ENCODE peak calls at places on chromosomes 11 and 22, in four cellular contexts. Z, Q, A and S are unnamed samples.

GRCh38 chr22:18085188-18085587 is 7.4 kb downstream of the PEX26 start:
- DNase-seq in A (no peak), Q (no peak), Z (no peak), S (no peak)

GRCh38 chr22:49925525-49926128 is 7.2 kb downstream of the CRELD2 start:
- DNase-seq in A (no peak), Z (no peak), Q (no peak), S (no peak)

GRCh38 chr11:133243832-133244231 is 288.5 kb downstream of the OPCML start:
- DNase-seq in A (no peak), Q (no peak), Z (peak), S (no peak)

GRCh38 chr11:47980093-47980906 is at the start of gene PTPRJ:
- DNase-seq in Z (peak), A (no peak), Q (peak), S (peak)

GRCh38 chr22:49934144-49934890 is 15.9 kb downstream of the CRELD2 start:
- DNase-seq in A (no peak), Q (no peak), Z (no peak), S (peak)

GRCh38 chr11:31237819-31238771 is 131.4 kb downstream of the DCDC1 start:
- DNase-seq in Z (peak), A (no peak), Q (no peak), S (no peak)

GRCh38 chr11:126430581-126431320 is 75.3 kb downstream of the ST3GAL4 start:
- DNase-seq in Q (no peak), Z (no peak), A (no peak), S (no peak)

GRCh38 chr22:20430641-20431519 is 6.7 kb downstream of the SCARF2 start:
- DNase-seq in A (peak), Z (peak), Q (peak), S (peak)

GRCh38 chr11:117444256-117445096 is 116.8 kb downstream of the CEP164 start:
- DNase-seq in A (no peak), Z (no peak), Q (no peak), S (no peak)

GRCh38 chr22:43376765-43377485 is 33.8 kb upstream of the SCUBE1 start:
- DNase-seq in Z (no peak), A (no peak), Q (no peak), S (peak)

GRCh38 chr11:70541176-70541575 is 142.8 kb downstream of the CTTN start:
- DNase-seq in A (no peak), Z (no peak), Q (no peak), S (no peak)

GRCh38 chr11:121464352-121464946 is 11.7 kb upstream of the SORL1-AS1 start:
- DNase-seq in Z (peak), A (peak), Q (peak), S (peak)

GRCh38 chr11:126355324-126355925 is at the start of gene ST3GAL4:
- DNase-seq in Z (peak), Q (peak), A (no peak), S (no peak)

GRCh38 chr22:19040581-19041402 is 81.4 kb downstream of the DGCR2 start:
- DNase-seq in A (no peak), Z (no peak), Q (no peak), S (no peak)

GRCh38 chr11:65502274-65502851 is 3.5 kb downstream of the MALAT1 start:
- DNase-seq in Q (peak), A (no peak), Z (no peak), S (peak)

GRCh38 chr11:124943242-124943641 is 7.4 kb upstream of the HEPACAM start:
- DNase-seq in Q (no peak), Z (no peak), A (no peak), S (no peak)

GRCh38 chr22:49046546-49047305 is 780.9 kb downstream of the BRD1 start:
- DNase-seq in Z (peak), A (peak), Q (no peak), S (no peak)

GRCh38 chr11:19258651-19259230 is 18.0 kb upstream of the E2F8 start:
- DNase-seq in Z (no peak), Q (no peak), A (no peak), S (no peak)

GRCh38 chr11:19253817-19254216 is 13.1 kb upstream of the E2F8 start:
- DNase-seq in Z (no peak), Q (no peak), A (no peak), S (no peak)

GRCh38 chr11:19263333-19263732 is 22.6 kb upstream of the E2F8 start:
- DNase-seq in Z (no peak), Q (no peak), A (no peak), S (no peak)

DNA sequence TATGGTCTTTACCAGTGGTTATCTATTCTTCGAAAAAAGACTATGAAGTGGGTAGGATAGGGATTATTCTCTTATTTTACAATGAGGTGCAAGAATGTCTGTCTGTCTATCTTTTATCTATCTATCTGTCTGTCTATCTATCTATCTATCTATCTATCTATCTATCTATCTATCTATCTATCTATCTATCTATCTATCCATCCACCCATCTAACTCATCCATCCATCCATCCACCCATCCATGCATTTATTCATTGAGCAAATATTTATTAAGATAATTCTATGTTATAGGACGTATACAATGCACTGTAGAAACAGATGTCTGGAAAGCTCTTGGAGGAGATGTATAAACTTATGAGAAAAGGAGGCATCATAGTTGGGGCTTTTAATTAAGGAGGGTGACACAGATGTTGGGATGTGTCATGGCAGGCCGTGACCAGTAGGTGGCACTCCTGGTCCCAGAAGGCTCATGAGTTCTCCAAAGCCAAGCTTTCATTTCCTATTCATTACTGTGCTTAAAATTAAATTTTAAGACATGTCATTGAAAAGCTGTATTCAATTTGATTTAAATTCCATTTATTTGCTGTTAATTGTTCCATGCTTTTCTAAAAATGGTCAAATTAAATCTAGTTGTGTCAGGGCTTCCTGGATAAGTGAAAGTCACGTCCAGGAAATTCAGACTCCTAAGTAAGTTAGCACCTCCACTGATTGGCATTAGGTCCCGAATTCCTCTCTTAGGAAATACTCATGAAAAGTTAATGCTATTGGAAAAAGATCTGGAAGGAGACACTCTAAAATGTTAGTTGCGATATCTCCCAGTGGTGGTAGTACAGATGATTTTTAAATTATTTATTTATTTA is 19.0 kb upstream of the E2F8 start:
- DNase-seq in Q (peak), A (peak), Z (peak), S (peak)
- H2AFZ ChIP-seq in Q (no peak), A (peak), Z (no peak), S (no peak)

GRCh38 chr22:32409977-32410376 is 2.1 kb downstream of the RTCB start:
- DNase-seq in Z (no peak), Q (no peak), A (no peak), S (no peak)
- H3K9ac ChIP-seq in Z (no peak), Q (no peak), A (no peak), S (no peak)

GRCh38 chr11:86623736-86624135 is 48.7 kb downstream of the ME3 start:
- DNase-seq in Q (no peak), A (no peak), Z (no peak), S (no peak)
- H3K27ac ChIP-seq in Q (no peak), A (no peak), Z (no peak), S (peak)

DNA sequence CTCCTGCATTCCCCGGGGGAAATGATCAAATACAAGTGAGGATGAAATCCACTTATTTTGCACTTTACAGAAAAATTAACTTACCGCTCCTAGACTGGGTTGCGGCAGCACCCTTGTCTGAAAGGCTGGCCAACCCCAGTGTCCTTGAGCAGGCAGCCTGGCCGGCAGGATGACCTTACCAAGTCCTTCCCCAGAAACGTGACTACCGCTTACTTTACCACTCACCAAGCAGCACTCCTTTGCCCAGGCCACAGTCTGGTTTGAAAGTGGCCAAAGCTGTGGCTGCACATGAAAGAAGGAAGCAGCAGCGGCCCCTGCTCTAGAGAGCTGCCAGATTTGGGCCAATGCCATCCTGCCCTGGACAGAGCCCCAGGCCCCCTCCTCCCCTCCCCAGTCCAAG is 20.3 kb downstream of the MYH9 start:
- DNase-seq in Z (no peak), Q (no peak), A (no peak), S (no peak)
- H2AFZ ChIP-seq in Z (no peak), Q (no peak), A (no peak), S (no peak)

GRCh38 chr11:110376711-110377324 is 52.9 kb upstream of the FDX1 start:
- DNase-seq in Q (peak), Z (peak), A (peak), S (peak)

GRCh38 chr11:110367571-110367970 is 62.2 kb upstream of the FDX1 start:
- DNase-seq in A (no peak), Q (peak), Z (no peak), S (no peak)

GRCh38 chr11:110377451-110377850 is 52.3 kb upstream of the FDX1 start:
- DNase-seq in A (no peak), Q (no peak), Z (no peak), S (no peak)

GRCh38 chr11:110374921-110375320 is 54.8 kb upstream of the FDX1 start:
- DNase-seq in A (no peak), Q (no peak), Z (no peak), S (no peak)

DNA sequence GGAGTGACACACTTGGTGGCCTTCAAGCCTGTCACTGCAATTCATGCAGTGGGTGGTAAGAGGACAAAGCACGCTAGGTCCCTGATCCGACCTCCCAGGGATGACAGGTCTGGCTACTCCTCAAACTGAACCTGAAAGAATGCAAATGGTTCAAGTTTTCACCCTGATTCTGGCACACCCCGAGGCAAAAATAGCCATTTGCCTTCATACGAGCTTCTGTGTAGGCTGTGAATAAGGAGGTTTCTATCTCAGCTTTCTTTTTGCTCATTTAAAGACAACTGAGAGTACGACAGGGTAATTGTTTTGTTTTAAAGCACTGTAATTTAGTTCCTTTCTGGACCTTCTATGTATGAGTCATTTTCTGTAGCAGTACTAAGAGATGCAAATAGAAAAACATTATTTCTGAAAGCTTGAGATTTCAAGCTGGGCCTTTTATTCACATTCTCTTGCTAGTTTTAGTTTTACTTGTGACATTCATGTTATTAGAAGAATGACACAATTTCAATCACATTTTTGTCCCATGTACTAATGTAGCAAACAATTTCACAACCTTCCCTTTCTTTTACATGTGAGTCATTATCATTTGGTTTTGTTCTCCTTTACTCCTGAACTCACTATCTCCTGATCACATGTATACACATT is 56.6 kb upstream of the FDX1 start:
- DNase-seq in Z (no peak), Q (peak), A (no peak), S (peak)
- H3K9ac ChIP-seq in Z (no peak), Q (no peak), A (no peak), S (peak)

GRCh38 chr11:108958446-108959123 is 293.7 kb downstream of the DDX10 start:
- DNase-seq in Q (peak), Z (no peak), A (no peak), S (peak)
- H3K27ac ChIP-seq in Q (peak), Z (no peak), A (peak), S (peak)

DNA sequence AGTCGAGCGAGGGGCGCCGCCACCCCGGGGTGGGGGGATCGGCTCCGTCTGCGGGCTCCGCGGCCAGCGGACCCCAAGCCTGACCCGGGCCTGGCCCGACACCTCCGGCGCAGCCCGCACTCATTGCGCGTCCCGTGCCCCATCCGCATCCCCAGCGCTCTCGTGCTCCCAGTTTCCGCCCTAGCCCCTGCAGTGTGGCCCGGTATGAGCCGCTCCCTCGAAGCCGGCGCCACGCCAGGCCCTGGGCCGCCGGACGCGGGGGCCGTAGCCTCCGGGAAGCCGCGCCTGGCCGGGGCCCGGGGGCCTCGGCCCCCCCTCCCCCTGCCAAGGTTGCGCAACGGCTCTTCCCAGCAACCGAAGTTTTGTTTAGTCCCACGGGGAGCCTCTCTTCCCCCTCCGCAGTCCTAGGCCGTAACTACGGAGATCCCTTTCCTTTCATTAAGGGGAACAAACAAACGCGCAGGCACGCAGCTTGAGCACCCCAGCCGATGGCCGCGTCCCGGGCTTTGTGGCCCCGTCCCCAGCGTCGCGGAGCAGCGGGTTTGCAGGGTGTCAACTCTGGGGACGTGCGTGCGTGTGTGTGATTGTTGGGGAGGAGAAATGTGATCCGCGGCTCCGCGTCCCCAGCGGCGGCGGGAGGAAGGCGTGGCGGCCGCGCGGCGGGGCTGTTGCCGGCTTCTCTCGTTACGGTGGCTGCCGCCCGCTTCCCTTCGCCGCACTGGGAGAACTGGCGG is 883 bp downstream of the HIPK3 start:
- DNase-seq in A (peak), Q (peak), Z (peak), S (peak)
- H2AFZ ChIP-seq in A (no peak), Q (peak), Z (no peak), S (peak)

DNA sequence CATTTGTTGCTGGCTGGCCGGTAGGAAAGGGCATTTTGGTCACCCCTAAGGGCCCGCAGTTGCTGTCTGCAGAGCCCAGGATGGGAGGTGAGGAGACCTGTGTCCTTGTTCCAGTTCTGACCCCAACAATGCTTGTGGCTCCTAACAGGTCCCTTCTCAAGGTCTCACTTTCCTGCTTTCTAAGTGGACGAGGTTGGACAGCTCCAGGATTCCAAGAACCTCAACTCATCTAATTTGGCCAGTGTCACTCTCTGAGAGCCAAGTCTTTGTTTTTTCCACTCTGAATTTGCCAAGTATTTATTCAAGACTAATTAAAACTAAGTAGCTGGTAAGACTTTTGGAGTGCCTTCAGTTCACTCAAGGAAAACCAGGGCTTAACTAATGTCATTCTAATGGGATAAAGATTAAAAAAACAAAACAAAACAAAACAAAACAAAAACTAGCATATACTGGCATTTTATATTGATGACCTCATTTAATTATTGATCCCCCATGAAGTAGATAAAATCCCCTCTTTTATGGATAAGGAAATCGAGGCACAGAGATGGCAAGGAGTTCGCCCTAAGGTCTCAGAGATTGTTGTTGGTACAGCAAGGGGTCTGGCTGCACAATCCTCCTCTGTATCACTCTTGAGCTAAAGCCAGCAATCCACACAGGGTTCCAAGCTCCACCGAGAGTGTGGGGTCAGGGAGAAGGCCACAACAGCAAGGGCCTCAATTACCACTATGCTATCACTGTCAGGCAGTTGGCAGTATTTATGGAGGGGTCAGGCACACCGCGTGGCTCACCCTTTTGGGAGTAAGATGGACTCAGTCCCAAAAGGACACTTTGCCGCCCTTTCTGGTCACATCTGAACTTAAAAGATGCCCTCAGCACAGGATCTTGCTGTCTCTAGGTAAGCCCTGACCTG is 8.1 kb downstream of the SGSM1 start:
- DNase-seq in Q (no peak), A (no peak), Z (no peak), S (no peak)
- H3K9ac ChIP-seq in Q (no peak), A (no peak), Z (no peak), S (no peak)

DNA sequence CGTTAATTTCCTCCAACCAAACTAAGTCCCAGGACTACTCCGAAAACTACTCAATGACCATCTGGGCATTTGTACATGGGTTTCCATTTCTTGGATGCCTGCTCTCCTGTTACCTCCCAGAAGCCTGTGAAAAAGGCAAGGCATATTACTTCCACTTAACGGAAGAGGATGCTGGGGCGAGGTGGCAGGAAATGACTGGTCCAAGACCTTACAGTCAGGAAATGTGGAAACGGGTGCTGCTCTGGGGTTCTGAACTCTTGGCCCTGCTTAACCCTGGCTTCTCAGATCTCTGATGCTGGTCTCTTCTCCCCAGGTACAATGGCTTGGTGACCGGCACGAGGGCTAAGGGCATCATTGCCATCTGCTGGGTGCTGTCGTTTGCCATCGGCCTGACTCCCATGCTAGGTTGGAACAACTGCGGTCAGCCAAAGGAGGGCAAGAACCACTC is 12.9 kb downstream of the ADORA2A start:
- DNase-seq in Q (no peak), A (no peak), Z (no peak), S (no peak)
- H3K27ac ChIP-seq in Q (no peak), A (no peak), Z (no peak), S (no peak)